ENCODE peak calls at places on chromosomes 12 and 14, in seven cellular contexts. M is astrocyte; Q is heart right ventricle; O is fibroblast of lung; K is CD8-positive, alpha-beta memory T cell; B is upper lobe of right lung; N is Panc1. S is an unnamed sample.

GRCh38 chr12:19298837-19299605 is 140.3 kb upstream of the AEBP2 start:
- DNase-seq in M (peak; percentile 59), Q (no peak), O (peak; percentile 59), K (no peak), B (no peak), N (no peak), S (no peak)

GRCh38 chr14:85334316-85334715 is 195.6 kb upstream of the FLRT2 start:
- DNase-seq in M (peak; percentile 49), Q (no peak), O (peak; percentile 59), K (no peak), B (no peak), N (no peak), S (no peak)

GRCh38 chr12:132490481-132491348 is 764 bp downstream of the FBRSL1 start:
- DNase-seq in M (peak; percentile 33), Q (no peak), O (peak; percentile 47), K (no peak), B (no peak), N (no peak), S (no peak)

GRCh38 chr12:4383304-4383865 is 3.9 kb upstream of the FGF23 start:
- DNase-seq in M (no peak), Q (no peak), O (no peak), K (no peak), B (no peak), N (no peak), S (no peak)

GRCh38 chr12:29148958-29149690 is at the start of gene FAR2:
- DNase-seq in M (peak; percentile 18), Q (peak; percentile 62), O (peak; percentile 53), K (peak; percentile 45), B (peak; percentile 84), N (no peak), S (peak; percentile 81)

GRCh38 chr12:40693503-40693863 is 1.2 kb downstream of the CNTN1 start:
- DNase-seq in M (no peak), Q (no peak), O (no peak), K (no peak), B (no peak), N (no peak), S (peak; percentile 50)

GRCh38 chr12:67449591-67450052 is 180.5 kb downstream of the CAND1 start:
- DNase-seq in M (no peak), Q (no peak), O (no peak), K (peak; percentile 9), B (no peak), N (no peak), S (no peak)

GRCh38 chr12:106108187-106108816 is 30.5 kb downstream of the NUAK1 start:
- DNase-seq in M (peak; percentile 85), Q (no peak), O (peak; percentile 88), K (no peak), B (no peak), N (no peak), S (no peak)

GRCh38 chr12:115947696-115948062 is 329.8 kb downstream of the MED13L start:
- DNase-seq in M (no peak), Q (no peak), O (no peak), K (no peak), B (no peak), N (no peak), S (no peak)

DNA sequence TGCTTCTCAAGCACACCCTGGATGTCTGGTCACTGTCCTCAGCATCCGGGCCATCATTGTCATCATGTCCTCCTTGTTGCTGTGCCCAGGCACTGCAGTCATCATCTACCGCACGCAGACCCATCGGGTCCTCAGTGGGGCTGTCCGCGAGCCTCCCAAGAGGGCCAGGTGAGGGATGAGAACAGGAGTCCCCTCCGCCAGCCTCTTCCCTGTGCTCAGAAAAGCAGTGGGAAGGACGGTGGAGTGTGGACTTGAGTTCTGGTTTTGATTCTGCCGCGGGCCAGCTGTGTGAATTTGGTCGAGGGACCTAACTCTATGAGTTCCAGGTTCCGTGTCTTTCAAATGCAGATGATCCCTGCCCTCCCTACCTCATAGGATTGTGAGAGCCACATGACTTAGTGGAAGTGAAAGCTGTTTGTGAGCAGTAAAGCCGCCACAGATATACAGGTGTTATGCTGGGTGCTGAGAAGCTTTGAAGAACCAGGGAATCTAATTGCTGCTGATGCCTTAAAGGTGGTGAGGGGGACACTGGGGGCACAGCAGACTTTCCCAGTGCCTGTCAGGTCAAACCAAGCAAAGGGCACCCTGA is 122.9 kb upstream of the RAP1B start:
- DNase-seq in M (no peak), Q (no peak), O (no peak), K (no peak), B (no peak), N (no peak), S (no peak)
- H3K4me1 ChIP-seq in M (no peaks in the 10 kb centered on the region), Q (no peaks in the 10 kb centered on the region), O (no peaks in the 10 kb centered on the region), K (peaks cover 8% of the 10 kb centered on the region), B (no peaks in the 10 kb centered on the region), N (no peaks in the 10 kb centered on the region), S (no peaks in the 10 kb centered on the region)

GRCh38 chr12:53328043-53328435 is 6.6 kb upstream of the AAAS start:
- DNase-seq in M (no peak), Q (no peak), O (no peak), K (no peak), B (no peak), N (no peak), S (no peak)
- H3K27ac ChIP-seq in M (no peak overlapping the region), Q (no peak overlapping the region), O (no peak overlapping the region), K (no peak overlapping the region), B (no peak overlapping the region), N (no peak overlapping the region), S (no peak overlapping the region)

GRCh38 chr12:54331461-54331860 is 6.5 kb downstream of the COPZ1 start:
- DNase-seq in M (no peak), Q (no peak), O (no peak), K (no peak), B (no peak), N (no peak), S (no peak)
- H3K4me1 ChIP-seq in M (peaks cover 19% of the 10 kb centered on the region), Q (peaks cover 69% of the 10 kb centered on the region), O (peaks cover 17% of the 10 kb centered on the region), K (peaks cover 52% of the 10 kb centered on the region), B (peaks cover 50% of the 10 kb centered on the region), N (peaks cover 23% of the 10 kb centered on the region), S (no peaks in the 10 kb centered on the region)

DNA sequence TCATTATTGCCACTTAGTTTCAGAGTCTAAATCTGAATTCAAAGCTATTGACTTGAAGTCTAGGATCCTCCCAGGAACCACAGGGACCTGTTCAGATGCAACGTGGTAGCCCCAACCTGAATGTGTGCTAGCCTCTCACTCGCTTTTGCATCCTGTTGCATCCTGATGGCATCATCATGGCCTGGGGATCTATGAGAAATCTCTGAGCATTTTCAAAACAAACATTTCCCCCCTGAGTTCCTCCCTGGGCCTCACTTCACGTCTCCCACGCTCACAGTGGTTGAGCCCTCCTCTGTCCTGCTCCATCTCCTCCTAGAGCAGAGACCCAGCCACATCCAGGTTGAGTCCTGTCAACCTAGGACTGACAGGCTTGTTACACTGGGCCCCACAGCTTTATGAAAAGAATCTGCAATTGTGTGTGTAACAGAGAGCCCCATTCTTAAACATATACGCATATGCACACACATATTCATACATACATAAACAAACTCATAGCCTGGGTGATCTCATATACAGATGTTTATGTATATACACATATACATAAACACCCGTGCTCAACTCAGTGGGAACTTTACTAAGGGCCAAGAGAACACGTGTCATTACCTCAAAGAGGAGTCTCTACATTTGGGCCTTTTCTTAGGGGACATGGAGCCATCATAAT is 5.4 kb upstream of the KRT72 start:
- DNase-seq in M (no peak), Q (no peak), O (no peak), K (no peak), B (no peak), N (no peak), S (no peak)
- H3K27ac ChIP-seq in M (no peak overlapping the region), Q (no peak overlapping the region), O (no peak overlapping the region), K (no peak overlapping the region), B (no peak overlapping the region), N (no peak overlapping the region), S (no peak overlapping the region)